ENCODE peak calls at places on chromosomes 2 and 18, in five cellular contexts. O, W, J, V and I are unnamed samples.

GRCh38 chr2:202612145-202612544 is 22.6 kb upstream of the FAM117B start:
- DNase-seq in O (no peak), W (no peak), J (no peak), V (no peak), I (no peak)

GRCh38 chr2:23803965-23804542 is 122.9 kb downstream of the ATAD2B start:
- DNase-seq in O (peak), W (peak), J (no peak), V (peak), I (peak)

GRCh38 chr2:171390941-171391516 is 42.8 kb downstream of the METTL8 start:
- DNase-seq in O (no peak), W (peak), J (no peak), V (no peak), I (peak)

GRCh38 chr2:158914731-158915130 is 53.7 kb upstream of the TANC1 start:
- DNase-seq in O (no peak), W (peak), J (no peak), V (no peak), I (no peak)

GRCh38 chr2:37869756-37870155 is 55.3 kb upstream of the RMDN2 start:
- DNase-seq in O (no peak), W (peak), J (no peak), V (no peak), I (peak)

GRCh38 chr2:30249354-30249753 is 18.0 kb downstream of the LBH start:
- DNase-seq in O (no peak), W (no peak), J (no peak), V (no peak), I (no peak)

GRCh38 chr18:25560369-25560768 is 208.4 kb upstream of the ZNF521 start:
- DNase-seq in O (no peak), W (peak), J (no peak), V (no peak), I (no peak)

GRCh38 chr2:79670198-79670597 is 157.3 kb downstream of the CTNNA2 start:
- DNase-seq in O (peak), W (peak), J (no peak), V (peak), I (no peak)

GRCh38 chr2:9325428-9325827 is 97.9 kb downstream of the ITGB1BP1 start:
- DNase-seq in O (no peak), W (no peak), J (no peak), V (no peak), I (no peak)

GRCh38 chr2:119106301-119106897 is 52.2 kb downstream of the C1QL2 start:
- DNase-seq in O (peak), W (peak), J (no peak), V (peak), I (peak)

GRCh38 chr2:64214281-64215115 is 70.3 kb upstream of the PELI1 start:
- DNase-seq in O (no peak), W (peak), J (no peak), V (no peak), I (no peak)

GRCh38 chr18:58046794-58047555 is 2.9 kb downstream of the NEDD4L start:
- DNase-seq in O (peak), W (no peak), J (no peak), V (no peak), I (peak)

GRCh38 chr2:37856101-37856751 is 68.9 kb upstream of the RMDN2 start:
- DNase-seq in O (no peak), W (no peak), J (no peak), V (no peak), I (no peak)

GRCh38 chr2:229173810-229174359 is 97.2 kb downstream of the PID1 start:
- DNase-seq in O (no peak), W (no peak), J (no peak), V (no peak), I (no peak)

GRCh38 chr2:139099721-139100120 is 319.5 kb upstream of the NXPH2 start:
- DNase-seq in O (no peak), W (no peak), J (no peak), V (no peak), I (no peak)

GRCh38 chr2:110741491-110741980 is 9.2 kb downstream of the ACOXL start:
- DNase-seq in O (peak), W (no peak), J (no peak), V (peak), I (peak)

GRCh38 chr18:8811115-8811514 is 105.8 kb downstream of the MTCL1 start:
- DNase-seq in O (no peak), W (no peak), J (no peak), V (no peak), I (no peak)

GRCh38 chr18:42477261-42477660 is 522.2 kb downstream of the PIK3C3 start:
- DNase-seq in O (no peak), W (no peak), J (no peak), V (no peak), I (no peak)

GRCh38 chr18:48488388-48488850 is 50.4 kb upstream of the CTIF start:
- DNase-seq in O (peak), W (peak), J (peak), V (no peak), I (peak)

GRCh38 chr2:152715854-152716428 is 1.3 kb downstream of the PRPF40A start:
- DNase-seq in O (peak), W (peak), J (peak), V (peak), I (peak)

DNA sequence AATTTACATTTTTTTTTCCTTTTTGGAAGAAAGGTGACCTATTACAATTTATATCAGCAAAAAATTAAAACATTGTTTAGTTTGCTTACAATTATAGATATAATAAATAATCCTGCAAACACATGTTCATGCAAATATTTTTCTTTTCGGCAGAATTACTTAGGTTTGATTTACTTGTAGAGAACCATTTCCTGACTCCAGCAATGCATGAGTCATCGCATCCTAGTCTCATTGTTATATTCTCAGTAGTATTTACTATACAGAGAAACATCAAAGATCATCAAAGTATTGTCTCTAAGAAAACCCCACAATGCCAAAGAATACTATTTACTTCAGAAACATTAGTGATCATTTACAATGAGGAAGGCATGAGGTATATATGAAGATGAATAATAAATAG is 40.4 kb upstream of the MTIF2 start:
- DNase-seq in O (no peak), W (peak), J (no peak), V (no peak), I (peak)
- TF ChIP-seq EZH2phosphoT487 in O (no peak), W (no peak), J (no peak), V (no peak), I (no peak)

GRCh38 chr2:199464614-199465352 is 7.0 kb upstream of the SATB2 start:
- DNase-seq in O (no peak), W (no peak), J (no peak), V (peak), I (no peak)

GRCh38 chr2:199461455-199462166 is 3.9 kb upstream of the SATB2 start:
- DNase-seq in O (no peak), W (no peak), J (no peak), V (no peak), I (no peak)

GRCh38 chr2:199462167-199462976 is 4.6 kb upstream of the SATB2 start:
- DNase-seq in O (no peak), W (no peak), J (no peak), V (peak), I (no peak)

GRCh38 chr2:199463708-199464613 is 6.2 kb upstream of the SATB2 start:
- DNase-seq in O (peak), W (peak), J (no peak), V (peak), I (no peak)

DNA sequence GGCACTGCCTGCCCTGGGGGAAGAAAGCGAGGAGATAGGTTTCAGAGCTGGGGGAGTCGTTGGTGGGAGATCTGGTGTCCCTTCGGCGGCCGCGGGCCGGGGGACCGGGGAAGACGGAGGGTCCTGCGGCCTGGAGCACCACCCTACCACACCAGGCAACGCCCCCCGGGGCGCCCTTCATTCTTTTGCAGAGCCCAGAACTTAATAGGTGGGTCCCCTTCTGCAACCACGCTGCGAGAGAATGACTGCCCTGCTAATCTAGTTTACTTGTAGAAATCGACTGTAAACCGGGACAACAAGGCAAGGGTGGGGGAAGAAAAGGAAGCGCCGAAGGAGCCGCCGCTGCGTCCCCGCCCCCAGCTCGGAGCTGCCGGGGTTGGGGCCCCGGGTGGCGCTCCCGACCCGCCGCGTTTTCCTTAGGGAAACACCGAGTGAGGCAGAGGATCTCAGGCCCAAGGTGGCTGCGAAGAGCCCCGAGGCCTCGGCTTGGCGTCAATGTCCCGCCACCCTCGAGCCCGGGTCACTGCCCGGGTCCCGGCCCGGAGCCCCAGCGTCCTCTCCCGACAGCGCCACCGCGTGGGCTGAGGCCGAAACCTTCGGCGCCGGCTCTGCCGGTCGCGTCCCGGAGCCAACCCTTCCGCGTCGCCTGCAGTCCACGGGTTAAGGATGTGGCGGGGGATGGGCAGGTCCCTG is 5.4 kb upstream of the SATB2 start:
- DNase-seq in O (peak), W (peak), J (no peak), V (peak), I (peak)
- TF ChIP-seq EZH2 in O (peak), W (no peak), J (no peak), V (no peak), I (no peak)

GRCh38 chr2:128319773-128320608 is 1.3 kb upstream of the HS6ST1 start:
- DNase-seq in O (no peak), W (no peak), J (no peak), V (no peak), I (no peak)
- TF ChIP-seq EZH2phosphoT487 in O (no peak), W (no peak), J (no peak), V (no peak), I (no peak)

DNA sequence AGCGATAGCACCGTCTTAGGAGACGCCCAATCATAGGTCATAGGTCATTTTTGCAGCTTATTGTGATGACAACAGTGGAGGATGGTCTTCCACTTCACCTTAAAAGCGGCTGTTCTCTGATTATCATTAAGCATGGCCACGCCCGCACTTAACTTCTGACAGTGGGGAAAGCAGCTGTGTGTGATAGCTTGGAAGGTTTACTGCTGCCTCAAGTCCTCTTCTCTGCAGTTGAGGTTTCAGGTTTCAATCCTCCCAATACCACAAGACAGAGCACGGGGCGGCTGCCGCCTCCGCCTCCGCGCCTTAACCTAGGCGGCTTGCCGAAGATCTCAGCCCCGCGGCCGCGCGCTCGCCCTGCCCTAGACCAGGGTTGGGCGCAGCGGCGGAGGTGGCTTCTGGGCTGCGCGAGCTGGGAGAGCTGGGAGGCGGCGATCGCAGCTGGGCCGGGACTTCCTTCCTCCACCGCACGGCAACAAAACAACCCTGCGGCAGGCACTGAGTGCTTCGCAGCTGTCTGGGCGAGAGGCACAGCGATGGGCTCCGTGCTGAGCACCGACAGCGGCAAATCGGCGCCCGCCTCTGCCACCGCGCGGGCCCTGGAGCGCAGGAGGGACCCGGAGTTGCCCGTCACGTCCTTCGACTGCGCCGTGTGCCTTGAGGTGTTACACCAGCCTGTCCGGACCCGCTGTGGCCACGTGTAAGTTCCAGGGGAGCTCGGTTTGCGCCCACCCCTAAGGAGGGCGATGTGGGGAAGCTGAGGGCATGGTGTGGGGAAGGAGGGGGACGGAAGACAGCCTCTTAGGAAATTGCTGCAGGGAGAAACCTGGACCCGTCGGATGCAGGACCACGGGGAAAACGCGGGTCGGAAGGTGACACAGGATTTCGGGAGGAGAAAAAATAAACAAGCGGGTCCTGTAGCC is at the start of gene RNF125:
- DNase-seq in O (peak), W (peak), J (peak), V (peak), I (peak)
- TF ChIP-seq EZH2 in O (no peak), W (no peak), J (no peak), V (no peak), I (no peak)

GRCh38 chr2:36290306-36290705 is 65.3 kb upstream of the CRIM1 start:
- DNase-seq in O (no peak), W (peak), J (no peak), V (no peak), I (peak)

GRCh38 chr2:36287363-36288275 is 68.0 kb upstream of the CRIM1 start:
- DNase-seq in O (no peak), W (peak), J (no peak), V (no peak), I (no peak)
- TF ChIP-seq EZH2phosphoT487 in O (no peak), W (no peak), J (no peak), V (no peak), I (no peak)

DNA sequence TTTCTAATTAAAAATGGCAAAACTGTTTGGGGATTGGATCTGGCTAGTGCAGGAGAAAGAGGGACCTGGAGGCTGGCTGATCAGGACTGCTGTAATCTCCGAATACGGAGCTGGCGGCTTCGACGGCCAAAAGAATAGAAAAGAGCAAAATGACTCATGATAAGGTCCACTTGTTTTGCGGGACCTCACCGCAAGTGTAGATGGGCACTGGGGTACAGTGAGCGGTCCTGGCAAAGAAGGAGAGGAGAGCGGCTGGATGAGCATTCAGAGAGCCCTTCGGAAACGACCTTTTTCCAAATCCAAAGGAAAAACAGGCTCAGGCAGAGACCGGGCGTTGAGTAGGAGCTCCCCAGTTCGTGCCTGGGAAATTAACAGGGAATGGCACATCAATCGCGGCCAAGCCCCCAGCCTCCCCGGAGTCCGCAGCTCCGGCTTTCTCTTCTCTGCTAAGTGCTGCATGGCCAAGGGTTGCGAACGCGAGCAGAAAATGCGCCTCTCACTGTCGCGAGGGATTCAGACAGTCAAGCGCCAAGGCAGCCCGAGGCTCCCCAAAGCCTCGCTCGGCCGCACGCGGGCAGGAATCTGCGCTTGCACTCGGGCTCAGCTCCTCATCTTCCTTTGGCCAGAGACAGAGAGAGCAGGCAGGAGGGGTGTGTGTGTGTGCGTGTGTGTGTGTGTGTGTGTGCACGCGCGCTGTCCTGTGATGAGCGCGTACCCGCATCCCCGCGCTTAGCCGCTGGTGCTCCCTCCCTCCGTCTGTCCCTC is 1.8 kb downstream of the DCC start:
- DNase-seq in O (peak), W (peak), J (no peak), V (peak), I (no peak)
- TF ChIP-seq EZH2 in O (no peak), W (peak), J (no peak), V (peak), I (no peak)

DNA sequence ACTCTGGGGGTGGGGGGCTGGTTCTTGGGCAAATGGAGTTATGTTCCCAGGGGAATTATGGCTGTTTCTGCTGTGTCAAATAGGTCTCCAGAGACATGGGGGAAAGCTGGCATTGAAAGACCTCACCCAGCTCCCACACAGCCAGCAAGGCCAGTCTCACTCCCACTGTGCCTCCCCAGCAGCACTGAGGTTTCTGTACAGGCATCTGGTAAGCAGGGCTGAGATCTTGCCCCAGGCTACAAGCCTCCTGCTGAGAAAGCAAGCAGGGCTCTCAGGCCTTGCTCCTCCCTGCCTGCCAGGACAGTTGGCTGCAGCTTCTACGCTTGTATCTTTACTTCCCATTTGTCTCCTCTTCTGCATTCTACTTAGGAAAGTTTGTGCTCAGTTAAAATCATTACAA is 50.5 kb upstream of the FHOD3 start:
- DNase-seq in O (no peak), W (peak), J (no peak), V (no peak), I (no peak)
- TF ChIP-seq EZH2phosphoT487 in O (no peak), W (no peak), J (no peak), V (no peak), I (no peak)